ENCODE peak calls at places on chromosomes 4 and X, in nine cellular contexts. M, X, A, I, U, D, E, J and T are unnamed samples.

GRCh38 chrX:68920541-68920940 is 91.7 kb downstream of the EFNB1 start:
- DNase-seq in X (no peak), U (no peak), D (no peak), J (no peak), A (no peak), M (no peak), I (no peak), E (no peak), T (no peak)

GRCh38 chrX:1673337-1673736 is 58.5 kb downstream of the ASMT start:
- DNase-seq in U (no peak), X (peak), M (no peak), D (peak), I (peak), J (no peak), A (peak), E (peak), T (no peak)

GRCh38 chr4:37130465-37130864 is 114.1 kb upstream of the NWD2 start:
- DNase-seq in M (peak), U (no peak), D (no peak), I (no peak), A (no peak), J (no peak), X (no peak), E (no peak), T (no peak)

GRCh38 chrX:38868941-38869378 is 67.7 kb downstream of the MID1IP1 start:
- DNase-seq in M (peak), J (peak), D (peak), I (no peak), U (peak), X (no peak), E (no peak), A (peak), T (peak)

GRCh38 chrX:15908891-15909290 is 54.3 kb upstream of the AP1S2 start:
- DNase-seq in D (no peak), M (no peak), A (no peak), I (no peak), E (no peak), U (no peak), J (no peak), X (peak), T (no peak)

GRCh38 chrX:132401935-132402334 is 86.9 kb downstream of the MBNL3 start:
- DNase-seq in X (no peak), J (no peak), M (peak), I (no peak), D (no peak), A (peak), U (no peak), E (no peak), T (no peak)

GRCh38 chr4:173252024-173252935 is 81.9 kb downstream of the HMGB2 start:
- DNase-seq in X (peak), A (peak), I (no peak), D (peak), E (no peak), J (peak), M (peak), U (peak), T (peak)

GRCh38 chr4:40178672-40179071 is 18.2 kb upstream of the RHOH start:
- DNase-seq in X (no peak), J (no peak), D (peak), A (no peak), I (no peak), U (no peak), E (peak), M (peak), T (no peak)

GRCh38 chrX:94633237-94633636 is 959.2 kb downstream of the FAM133A start:
- DNase-seq in D (no peak), M (peak), I (no peak), E (no peak), A (no peak), J (no peak), U (no peak), X (no peak), T (no peak)

GRCh38 chrX:131779313-131779712 is 235.4 kb downstream of the OR13H1 start:
- DNase-seq in D (no peak), I (no peak), M (no peak), U (no peak), E (no peak), A (no peak), X (no peak), J (no peak), T (no peak)

GRCh38 chr4:153383131-153383530 is 38.6 kb downstream of the MND1 start:
- DNase-seq in J (peak), D (peak), X (no peak), U (no peak), E (no peak), A (no peak), I (no peak), M (no peak), T (no peak)

DNA sequence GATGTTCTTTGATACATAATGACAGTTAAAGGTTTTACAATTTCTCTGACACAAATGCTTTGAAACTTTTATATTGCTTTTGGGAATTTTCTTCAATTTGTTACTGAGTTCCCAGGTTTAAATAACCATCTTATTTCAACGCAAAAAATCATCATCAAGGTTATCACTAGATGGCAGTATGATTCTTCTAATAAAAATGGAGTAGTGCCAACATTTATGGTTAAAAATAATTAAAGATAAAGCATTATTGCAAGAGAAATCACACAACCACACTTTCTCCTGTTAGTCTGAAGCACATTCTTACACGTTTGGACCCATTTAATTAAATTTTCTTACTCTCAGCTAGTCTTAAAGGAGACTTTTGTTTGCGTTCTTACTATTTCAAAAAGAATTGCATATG is 611.3 kb upstream of the CPXCR1 start:
- DNase-seq in D (no peak), U (no peak), X (no peak), A (peak), E (no peak), I (no peak), M (no peak), J (no peak), T (peak)
- TF ChIP-seq CTCF in D (no peak), U (no peak), X (peak), A (peak), E (peak), I (no peak), M (no peak), J (no peak), T (peak)

DNA sequence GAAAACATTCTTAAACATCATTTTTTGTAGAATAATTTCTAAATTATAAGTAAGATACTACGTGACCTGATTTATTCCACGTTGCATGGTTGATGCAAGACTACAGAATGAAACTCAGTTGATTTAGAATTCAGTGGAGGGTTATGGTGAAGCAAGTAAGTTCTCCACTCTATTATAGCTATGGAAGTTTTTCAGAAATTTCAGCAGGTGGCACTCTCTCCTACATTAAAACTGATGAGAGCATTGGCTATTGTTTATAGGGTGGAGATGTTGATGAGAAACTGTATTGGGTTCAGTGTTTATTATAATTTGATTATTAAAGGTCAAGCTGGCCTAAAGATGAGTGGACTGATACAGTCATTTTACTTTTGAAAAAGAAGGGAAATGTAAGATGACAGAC is 88.0 kb downstream of the FNIP2 start:
- DNase-seq in X (peak), U (no peak), A (peak), J (no peak), M (peak), I (no peak), D (peak), E (no peak), T (peak)
- TF ChIP-seq CTCF in X (peak), U (peak), A (peak), J (peak), M (peak), I (no peak), D (peak), E (peak), T (peak)

GRCh38 chrX:49231333-49232000 is 1.7 kb downstream of the CACNA1F start:
- DNase-seq in D (no peak), J (no peak), I (no peak), X (no peak), E (no peak), A (no peak), M (no peak), U (no peak), T (no peak)

GRCh38 chrX:49233176-49233575 is at the start of gene CACNA1F:
- DNase-seq in M (no peak), X (no peak), I (no peak), A (no peak), J (no peak), U (no peak), E (no peak), D (no peak), T (no peak)

GRCh38 chrX:49232525-49232924 is 615 bp downstream of the CACNA1F start:
- DNase-seq in A (no peak), M (no peak), J (no peak), D (no peak), U (no peak), E (no peak), X (no peak), I (no peak), T (no peak)

GRCh38 chrX:49228185-49228584 is 5.0 kb downstream of the CACNA1F start:
- DNase-seq in M (no peak), U (no peak), E (no peak), A (no peak), D (no peak), I (no peak), X (no peak), J (no peak), T (no peak)

GRCh38 chrX:49230500-49231232 is 2.5 kb downstream of the CACNA1F start:
- DNase-seq in D (no peak), U (peak), E (peak), A (no peak), I (peak), M (peak), X (peak), J (no peak), T (peak)
- TF ChIP-seq CTCF in D (no peak), U (no peak), E (peak), A (no peak), I (no peak), M (no peak), X (peak), J (peak), T (no peak)

GRCh38 chrX:23554304-23554703 is 113.0 kb upstream of the PRDX4 start:
- DNase-seq in X (peak), J (peak), A (peak), E (no peak), I (no peak), D (peak), U (no peak), M (peak), T (peak)

GRCh38 chrX:23552289-23552688 is 115.0 kb upstream of the PRDX4 start:
- DNase-seq in X (no peak), U (no peak), E (no peak), J (no peak), M (no peak), D (no peak), A (no peak), I (no peak), T (no peak)

GRCh38 chrX:23559975-23560374 is 107.3 kb upstream of the PRDX4 start:
- DNase-seq in A (no peak), E (peak), X (no peak), J (no peak), U (no peak), M (no peak), I (no peak), D (no peak), T (no peak)

GRCh38 chrX:23557070-23557469 is 110.2 kb upstream of the PRDX4 start:
- DNase-seq in A (no peak), I (no peak), M (no peak), J (no peak), E (no peak), U (no peak), X (no peak), D (no peak), T (no peak)
- TF ChIP-seq CTCF in A (no peak), I (no peak), M (no peak), J (no peak), E (no peak), U (no peak), X (no peak), D (no peak), T (no peak)

GRCh38 chrX:129318375-129318774 is 204.9 kb downstream of the SMARCA1 start:
- DNase-seq in A (peak), X (no peak), U (no peak), E (peak), M (peak), I (no peak), J (peak), D (peak), T (peak)
- TF ChIP-seq CTCF in A (peak), X (peak), U (no peak), E (peak), M (peak), I (no peak), J (peak), D (peak), T (no peak)

DNA sequence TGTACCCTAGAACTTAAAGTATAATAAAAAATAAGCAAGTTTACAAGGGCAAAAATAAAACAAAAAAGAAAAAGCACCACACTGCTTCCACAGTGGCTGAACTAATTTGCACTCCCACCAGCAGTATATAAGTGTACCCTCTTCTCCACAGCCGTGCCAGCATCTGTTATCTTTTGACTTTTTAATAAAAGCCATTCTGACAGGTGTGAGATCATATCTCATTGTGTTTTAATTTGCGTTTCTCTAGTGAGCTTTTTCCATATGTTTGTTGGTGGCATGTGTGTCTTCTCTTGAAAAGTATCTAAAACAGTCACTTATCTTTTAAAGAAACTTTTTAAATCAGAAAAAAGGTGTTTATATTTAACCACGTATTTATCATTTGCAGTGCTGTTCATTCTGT is 71.3 kb downstream of the NFKB1 start:
- DNase-seq in U (no peak), I (no peak), D (no peak), X (no peak), A (no peak), M (no peak), E (no peak), J (no peak), T (no peak)
- TF ChIP-seq CTCF in U (no peak), I (no peak), D (no peak), X (no peak), A (no peak), M (no peak), E (no peak), J (no peak), T (no peak)

DNA sequence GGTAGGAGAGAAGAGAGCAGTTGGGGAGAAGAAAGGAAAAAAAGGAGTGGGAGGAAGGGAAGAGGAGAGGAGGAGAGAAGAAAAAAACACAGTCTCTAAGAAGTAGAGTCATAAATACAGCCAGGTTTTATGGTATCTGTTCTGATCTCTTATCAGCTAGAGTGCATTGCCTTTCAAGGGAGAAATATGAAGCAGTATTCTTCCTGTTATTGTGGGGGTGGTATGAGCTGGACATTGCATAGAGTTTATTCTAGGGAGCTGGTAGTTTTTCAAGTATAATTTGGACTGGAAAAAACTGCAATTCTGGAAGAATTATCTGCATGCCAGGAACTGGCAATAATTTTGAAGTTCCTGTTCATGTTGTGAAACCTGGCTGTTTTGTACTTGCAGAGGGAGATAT is 54.9 kb upstream of the TAB3 start:
- DNase-seq in J (no peak), U (no peak), X (no peak), E (no peak), I (no peak), M (no peak), A (no peak), D (no peak), T (no peak)
- TF ChIP-seq CTCF in J (no peak), U (no peak), X (no peak), E (no peak), I (no peak), M (no peak), A (no peak), D (no peak), T (no peak)